ENCODE peak calls at places on chromosomes 11 and 22, in six cellular contexts. T is pons; J is KG1; W is activated CD4-positive, CD25-positive, alpha-beta regulatory T cell; M is pancreas; L is astrocyte of the spinal cord. A is an unnamed sample.

GRCh38 chr11:117781650-117782049 is 15.4 kb downstream of the DSCAML1 start:
- DNase-seq in L (no peak), T (no peak), M (no peak), W (no peak), J (no peak), A (no peak)

GRCh38 chr11:75164318-75164827 is 13.5 kb downstream of the SLCO2B1 start:
- DNase-seq in M (no peak), J (no peak), W (no peak), L (no peak), T (no peak), A (no peak)

GRCh38 chr11:57373146-57373545 is 7.8 kb downstream of the PRG3 start:
- DNase-seq in J (no peak), L (no peak), T (no peak), M (no peak), W (no peak), A (no peak)

GRCh38 chr11:61689164-61689496 is 8.9 kb downstream of the DAGLA start:
- DNase-seq in M (no peak), L (no peak), W (no peak), T (no peak), J (no peak), A (no peak)

GRCh38 chr11:80320765-80321164 is 879.9 kb upstream of the TENM4 start:
- DNase-seq in L (no peak), T (no peak), M (no peak), W (no peak), J (no peak), A (no peak)

GRCh38 chr22:34236527-34236926 is 316.3 kb upstream of the LARGE1 start:
- DNase-seq in W (no peak), L (no peak), T (peak), J (no peak), M (no peak), A (no peak)

GRCh38 chr11:27409742-27410141 is 46.7 kb upstream of the CCDC34 start:
- DNase-seq in M (no peak), W (no peak), L (no peak), T (no peak), J (no peak), A (no peak)

GRCh38 chr11:131688056-131688693 is 317.8 kb downstream of the NTM start:
- DNase-seq in T (peak), J (peak), L (peak), W (no peak), M (peak), A (peak)

GRCh38 chr11:130211781-130212401 is 52.3 kb downstream of the ST14 start:
- DNase-seq in M (no peak), J (no peak), L (no peak), W (no peak), T (no peak), A (no peak)

GRCh38 chr11:22459053-22459452 is 120.9 kb downstream of the SLC17A6 start:
- DNase-seq in W (no peak), T (no peak), J (no peak), M (no peak), L (no peak), A (no peak)

GRCh38 chr11:117664897-117665296 is 132.1 kb downstream of the DSCAML1 start:
- DNase-seq in T (no peak), L (no peak), W (no peak), J (no peak), M (no peak), A (no peak)

GRCh38 chr11:105211806-105212531 is 72.4 kb upstream of the CARD18 start:
- DNase-seq in T (no peak), J (no peak), L (peak), M (no peak), W (no peak), A (no peak)

GRCh38 chr11:68810164-68810563 is 31.6 kb downstream of the CPT1A start:
- DNase-seq in W (no peak), M (peak), J (no peak), T (peak), L (no peak), A (no peak)

GRCh38 chr11:73889019-73889418 is 12.2 kb downstream of the PAAF1 start:
- DNase-seq in M (no peak), L (no peak), J (no peak), T (no peak), W (no peak), A (no peak)

GRCh38 chr22:25053153-25053805 is 100.8 kb downstream of the KIAA1671 start:
- DNase-seq in M (no peak), J (no peak), T (no peak), W (no peak), L (no peak), A (no peak)

GRCh38 chr11:1514349-1515061 is 27.9 kb upstream of the MOB2 start:
- DNase-seq in T (no peak), L (no peak), W (no peak), M (no peak), J (no peak), A (peak)

GRCh38 chr22:37731804-37732471 is 35.1 kb downstream of the TRIOBP start:
- DNase-seq in L (no peak), W (no peak), J (peak), T (no peak), M (no peak), A (no peak)

GRCh38 chr11:19536131-19536530 is 176.5 kb upstream of the NAV2 start:
- DNase-seq in W (no peak), J (no peak), L (no peak), M (no peak), T (no peak), A (no peak)

GRCh38 chr22:17969732-17970131 is 54.6 kb downstream of the MICAL3 start:
- DNase-seq in T (no peak), M (no peak), L (peak), W (no peak), J (no peak), A (no peak)

GRCh38 chr11:76723548-76723947 is 53.0 kb upstream of the LRRC32 start:
- DNase-seq in J (no peak), M (no peak), W (no peak), T (no peak), L (no peak), A (no peak)

GRCh38 chr11:64768300-64768694 is 8.5 kb upstream of the PYGM start:
- DNase-seq in W (no peak), L (no peak), T (no peak), M (no peak), J (no peak), A (no peak)

GRCh38 chr11:96256604-96257003 is 86.4 kb downstream of the MAML2 start:
- DNase-seq in M (no peak), L (no peak), T (no peak), J (no peak), W (no peak), A (no peak)

GRCh38 chr22:48103126-48103875 is 1340.9 kb downstream of the TBC1D22A start:
- DNase-seq in M (no peak), J (no peak), L (no peak), T (no peak), W (no peak), A (peak)

GRCh38 chr11:126969865-126970479 is 30.6 kb downstream of the KIRREL3 start:
- DNase-seq in J (peak), W (no peak), M (no peak), T (peak), L (peak), A (peak)

GRCh38 chr11:19821412-19821875 is 108.8 kb downstream of the NAV2 start:
- DNase-seq in T (no peak), M (no peak), L (no peak), J (no peak), W (no peak), A (no peak)

GRCh38 chr11:2741377-2742131 is 41.8 kb upstream of the KCNQ1OT1 start:
- DNase-seq in T (no peak), W (no peak), L (peak), M (peak), J (no peak), A (no peak)

GRCh38 chr11:117818036-117818858 is 6.3 kb downstream of the FXYD2 start:
- DNase-seq in T (no peak), J (no peak), W (peak), L (peak), M (no peak), A (no peak)

GRCh38 chr11:12539570-12539969 is 134.7 kb upstream of the TEAD1 start:
- DNase-seq in T (no peak), J (no peak), L (peak), W (no peak), M (no peak), A (no peak)

A was measured in cerebellar cortex.